ENCODE peak calls at places on chromosomes 1 and 21, in seven cellular contexts. One of them, this sample, is unnamed.

GRCh38 chr1:7579831-7580804 is 191.0 kb upstream of the VAMP3 start:
- DNase-seq in AG04450: no peak
- DNase-seq in endodermal cell: no peak
- DNase-seq in RWPE2: peak
- DNase-seq in MCF 10A: no peak
- DNase-seq in fibroblast of pulmonary artery: no peak
- DNase-seq in GM06990: no peak
- DNase-seq in this sample: no peak

GRCh38 chr1:110475358-110476027 is 24.5 kb downstream of the PROK1 start:
- DNase-seq in fibroblast of pulmonary artery: no peak
- DNase-seq in AG04450: no peak
- DNase-seq in GM06990: no peak
- DNase-seq in MCF 10A: no peak
- DNase-seq in endodermal cell: peak
- DNase-seq in RWPE2: no peak
- DNase-seq in this sample: no peak

GRCh38 chr1:183218039-183218618 is 32.1 kb downstream of the LAMC2 start:
- DNase-seq in endodermal cell: no peak
- DNase-seq in fibroblast of pulmonary artery: no peak
- DNase-seq in AG04450: no peak
- DNase-seq in MCF 10A: no peak
- DNase-seq in RWPE2: no peak
- DNase-seq in GM06990: no peak
- DNase-seq in this sample: no peak

GRCh38 chr1:74775735-74776134 is 42.8 kb downstream of the TYW3 start:
- DNase-seq in GM06990: no peak
- DNase-seq in RWPE2: no peak
- DNase-seq in MCF 10A: no peak
- DNase-seq in endodermal cell: no peak
- DNase-seq in fibroblast of pulmonary artery: no peak
- DNase-seq in AG04450: no peak
- DNase-seq in this sample: no peak

GRCh38 chr21:35925497-35925896 is 134.8 kb downstream of the SETD4 start:
- DNase-seq in endodermal cell: no peak
- DNase-seq in AG04450: no peak
- DNase-seq in RWPE2: no peak
- DNase-seq in MCF 10A: peak
- DNase-seq in fibroblast of pulmonary artery: peak
- DNase-seq in GM06990: no peak
- DNase-seq in this sample: no peak

GRCh38 chr1:198776602-198777029 is 137.8 kb downstream of the PTPRC start:
- DNase-seq in GM06990: no peak
- DNase-seq in MCF 10A: peak
- DNase-seq in RWPE2: no peak
- DNase-seq in fibroblast of pulmonary artery: peak
- DNase-seq in endodermal cell: no peak
- DNase-seq in AG04450: peak
- DNase-seq in this sample: no peak

GRCh38 chr1:183191833-183192232 is 5.8 kb downstream of the LAMC2 start:
- DNase-seq in RWPE2: no peak
- DNase-seq in AG04450: peak
- DNase-seq in fibroblast of pulmonary artery: peak
- DNase-seq in endodermal cell: no peak
- DNase-seq in GM06990: no peak
- DNase-seq in MCF 10A: peak
- DNase-seq in this sample: no peak

GRCh38 chr1:233240839-233241682 is 54.5 kb downstream of the PCNX2 start:
- DNase-seq in endodermal cell: peak
- DNase-seq in GM06990: no peak
- DNase-seq in RWPE2: no peak
- DNase-seq in AG04450: no peak
- DNase-seq in MCF 10A: peak
- DNase-seq in fibroblast of pulmonary artery: peak
- DNase-seq in this sample: peak

GRCh38 chr1:55912438-55912837 is 666.9 kb downstream of the PLPP3 start:
- DNase-seq in endodermal cell: no peak
- DNase-seq in MCF 10A: no peak
- DNase-seq in GM06990: no peak
- DNase-seq in fibroblast of pulmonary artery: no peak
- DNase-seq in AG04450: no peak
- DNase-seq in RWPE2: peak
- DNase-seq in this sample: no peak

GRCh38 chr1:53642607-53643006 is 96.4 kb downstream of the GLIS1 start:
- DNase-seq in fibroblast of pulmonary artery: no peak
- DNase-seq in GM06990: no peak
- DNase-seq in endodermal cell: peak
- DNase-seq in RWPE2: peak
- DNase-seq in AG04450: no peak
- DNase-seq in MCF 10A: no peak
- DNase-seq in this sample: no peak

GRCh38 chr21:46216132-46216747 is 12.3 kb downstream of the LSS start:
- DNase-seq in GM06990: no peak
- DNase-seq in endodermal cell: peak
- DNase-seq in AG04450: no peak
- DNase-seq in MCF 10A: no peak
- DNase-seq in RWPE2: peak
- DNase-seq in fibroblast of pulmonary artery: no peak
- DNase-seq in this sample: no peak

GRCh38 chr1:25996966-25997758 is 701 bp downstream of the PAFAH2 start:
- DNase-seq in RWPE2: no peak
- DNase-seq in endodermal cell: no peak
- DNase-seq in AG04450: no peak
- DNase-seq in fibroblast of pulmonary artery: peak
- DNase-seq in GM06990: peak
- DNase-seq in MCF 10A: peak
- DNase-seq in this sample: peak

GRCh38 chr1:36396359-36396758 is 1.3 kb downstream of the LSM10 start:
- DNase-seq in RWPE2: no peak
- DNase-seq in endodermal cell: no peak
- DNase-seq in fibroblast of pulmonary artery: no peak
- DNase-seq in MCF 10A: no peak
- DNase-seq in AG04450: no peak
- DNase-seq in GM06990: no peak
- DNase-seq in this sample: no peak

GRCh38 chr1:151373196-151373595 is 691 bp upstream of the SELENBP1 start:
- DNase-seq in MCF 10A: no peak
- DNase-seq in fibroblast of pulmonary artery: no peak
- DNase-seq in endodermal cell: no peak
- DNase-seq in GM06990: no peak
- DNase-seq in AG04450: no peak
- DNase-seq in RWPE2: no peak
- DNase-seq in this sample: no peak

GRCh38 chr1:199847021-199847420 is 180.5 kb upstream of the NR5A2 start:
- DNase-seq in RWPE2: no peak
- DNase-seq in fibroblast of pulmonary artery: no peak
- DNase-seq in AG04450: no peak
- DNase-seq in endodermal cell: no peak
- DNase-seq in MCF 10A: no peak
- DNase-seq in GM06990: no peak
- DNase-seq in this sample: no peak

GRCh38 chr1:109501644-109502367 is 7.7 kb downstream of the AMIGO1 start:
- DNase-seq in AG04450: no peak
- DNase-seq in fibroblast of pulmonary artery: no peak
- DNase-seq in MCF 10A: no peak
- DNase-seq in endodermal cell: no peak
- DNase-seq in GM06990: no peak
- DNase-seq in RWPE2: no peak
- DNase-seq in this sample: no peak

GRCh38 chr1:27626031-27626935 is 8.7 kb downstream of the FGR start:
- DNase-seq in RWPE2: no peak
- DNase-seq in MCF 10A: peak
- DNase-seq in endodermal cell: no peak
- DNase-seq in fibroblast of pulmonary artery: no peak
- DNase-seq in GM06990: peak
- DNase-seq in AG04450: no peak
- DNase-seq in this sample: no peak

DNA sequence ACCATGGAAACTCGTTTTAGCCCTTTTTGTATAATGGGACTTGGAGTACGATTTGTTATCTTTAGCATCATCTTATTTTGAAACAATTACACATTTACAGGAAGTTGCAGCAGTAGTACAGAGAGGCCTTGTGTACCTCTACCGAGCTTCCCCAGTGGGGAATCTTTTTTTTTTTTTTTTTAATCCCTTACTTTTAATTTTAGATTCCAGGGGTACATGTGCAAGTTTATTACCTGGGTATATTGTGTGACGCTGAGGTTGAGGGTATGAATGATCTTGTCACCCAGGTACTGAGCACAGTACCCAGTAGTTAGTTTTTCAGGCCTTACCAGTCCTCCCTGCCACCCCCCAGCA is 45.9 kb downstream of the HHAT start:
- DNase-seq in MCF 10A: no peak
- DNase-seq in AG04450: no peak
- DNase-seq in GM06990: no peak
- DNase-seq in endodermal cell: peak
- DNase-seq in fibroblast of pulmonary artery: no peak
- DNase-seq in RWPE2: no peak
- DNase-seq in this sample: no peak
- TF ChIP-seq CTCF in MCF 10A: no peak
- TF ChIP-seq CTCF in AG04450: no peak
- TF ChIP-seq CTCF in GM06990: no peak
- TF ChIP-seq CTCF in endodermal cell: no peak
- TF ChIP-seq CTCF in fibroblast of pulmonary artery: no peak
- TF ChIP-seq CTCF in RWPE2: peak
- TF ChIP-seq CTCF in this sample: no peak

GRCh38 chr1:9942399-9942938 is 722 bp downstream of the LZIC start:
- DNase-seq in fibroblast of pulmonary artery: peak
- DNase-seq in endodermal cell: peak
- DNase-seq in AG04450: peak
- DNase-seq in MCF 10A: peak
- DNase-seq in GM06990: peak
- DNase-seq in RWPE2: no peak
- DNase-seq in this sample: peak
- TF ChIP-seq CTCF in fibroblast of pulmonary artery: peak
- TF ChIP-seq CTCF in endodermal cell: peak
- TF ChIP-seq CTCF in AG04450: peak
- TF ChIP-seq CTCF in MCF 10A: peak
- TF ChIP-seq CTCF in GM06990: peak
- TF ChIP-seq CTCF in RWPE2: peak
- TF ChIP-seq CTCF in this sample: peak

GRCh38 chr1:83497563-83497962 is 501.4 kb downstream of the TTLL7 start:
- DNase-seq in AG04450: no peak
- DNase-seq in endodermal cell: peak
- DNase-seq in RWPE2: no peak
- DNase-seq in fibroblast of pulmonary artery: peak
- DNase-seq in MCF 10A: peak
- DNase-seq in GM06990: no peak
- DNase-seq in this sample: no peak
- TF ChIP-seq CTCF in AG04450: no peak
- TF ChIP-seq CTCF in endodermal cell: peak
- TF ChIP-seq CTCF in RWPE2: peak
- TF ChIP-seq CTCF in fibroblast of pulmonary artery: peak
- TF ChIP-seq CTCF in MCF 10A: peak
- TF ChIP-seq CTCF in GM06990: peak
- TF ChIP-seq CTCF in this sample: peak

DNA sequence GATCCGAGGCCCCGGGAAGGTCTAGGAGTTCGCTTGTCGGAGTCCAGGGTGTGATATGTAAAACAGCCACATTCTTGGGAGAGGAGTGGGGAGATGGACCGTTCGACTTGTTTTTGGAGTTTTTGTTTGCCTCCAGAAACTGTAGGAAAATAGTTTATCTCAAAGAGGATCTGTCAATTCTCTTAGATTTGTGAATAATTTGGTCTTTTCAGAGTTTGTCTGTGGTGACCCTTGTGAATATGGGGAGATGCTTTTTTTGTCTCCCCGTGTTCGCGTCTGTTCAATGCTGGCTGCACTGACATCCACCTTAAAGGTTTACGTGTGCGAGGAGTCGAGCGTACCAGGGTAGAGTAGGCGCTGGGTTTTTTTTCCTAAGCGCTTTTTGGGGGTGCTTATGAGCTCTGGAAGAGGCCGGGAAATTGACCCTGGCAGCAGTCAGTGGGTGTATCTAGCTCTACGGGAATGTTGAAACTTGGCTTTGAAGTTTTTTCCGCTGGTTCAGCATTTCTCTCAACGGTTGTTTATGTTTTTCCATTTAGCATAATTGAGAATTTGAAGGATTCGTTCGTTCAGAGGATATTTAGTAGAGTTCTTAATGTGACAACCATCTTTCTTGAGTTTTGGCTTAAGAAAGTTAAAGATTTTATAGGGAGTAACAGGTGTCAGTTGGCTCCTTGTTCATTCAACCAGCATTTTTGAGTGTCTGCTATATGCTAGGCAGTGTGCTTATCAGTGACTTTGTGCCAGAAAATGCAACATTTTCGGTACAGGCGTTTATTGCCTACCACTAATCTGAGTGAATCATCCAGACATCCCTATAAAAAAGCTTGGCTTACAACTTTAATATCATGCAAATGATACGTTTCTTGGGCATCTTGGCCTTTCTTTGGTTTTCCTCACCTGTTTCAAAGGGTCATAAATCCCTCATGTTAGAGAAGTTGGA is 1.2 kb downstream of the SZRD1 start:
- DNase-seq in RWPE2: no peak
- DNase-seq in MCF 10A: no peak
- DNase-seq in GM06990: no peak
- DNase-seq in AG04450: no peak
- DNase-seq in endodermal cell: no peak
- DNase-seq in fibroblast of pulmonary artery: peak
- DNase-seq in this sample: no peak
- TF ChIP-seq CTCF in RWPE2: no peak
- TF ChIP-seq CTCF in MCF 10A: no peak
- TF ChIP-seq CTCF in GM06990: no peak
- TF ChIP-seq CTCF in AG04450: no peak
- TF ChIP-seq CTCF in endodermal cell: no peak
- TF ChIP-seq CTCF in fibroblast of pulmonary artery: no peak
- TF ChIP-seq CTCF in this sample: no peak

GRCh38 chr1:47577310-47578025 is 139.6 kb downstream of the FOXD2 start:
- DNase-seq in fibroblast of pulmonary artery: no peak
- DNase-seq in endodermal cell: no peak
- DNase-seq in AG04450: no peak
- DNase-seq in RWPE2: peak
- DNase-seq in MCF 10A: no peak
- DNase-seq in GM06990: no peak
- DNase-seq in this sample: no peak

GRCh38 chr1:47575855-47576757 is 138.3 kb downstream of the FOXD2 start:
- DNase-seq in RWPE2: peak
- DNase-seq in MCF 10A: peak
- DNase-seq in GM06990: no peak
- DNase-seq in AG04450: peak
- DNase-seq in endodermal cell: peak
- DNase-seq in fibroblast of pulmonary artery: no peak
- DNase-seq in this sample: no peak

GRCh38 chr1:47578026-47578861 is 140.4 kb downstream of the FOXD2 start:
- DNase-seq in MCF 10A: no peak
- DNase-seq in GM06990: no peak
- DNase-seq in fibroblast of pulmonary artery: no peak
- DNase-seq in RWPE2: peak
- DNase-seq in endodermal cell: peak
- DNase-seq in AG04450: no peak
- DNase-seq in this sample: no peak

GRCh38 chr1:47574451-47575165 is 136.8 kb downstream of the FOXD2 start:
- DNase-seq in AG04450: no peak
- DNase-seq in GM06990: no peak
- DNase-seq in MCF 10A: no peak
- DNase-seq in fibroblast of pulmonary artery: no peak
- DNase-seq in RWPE2: no peak
- DNase-seq in endodermal cell: peak
- DNase-seq in this sample: no peak

DNA sequence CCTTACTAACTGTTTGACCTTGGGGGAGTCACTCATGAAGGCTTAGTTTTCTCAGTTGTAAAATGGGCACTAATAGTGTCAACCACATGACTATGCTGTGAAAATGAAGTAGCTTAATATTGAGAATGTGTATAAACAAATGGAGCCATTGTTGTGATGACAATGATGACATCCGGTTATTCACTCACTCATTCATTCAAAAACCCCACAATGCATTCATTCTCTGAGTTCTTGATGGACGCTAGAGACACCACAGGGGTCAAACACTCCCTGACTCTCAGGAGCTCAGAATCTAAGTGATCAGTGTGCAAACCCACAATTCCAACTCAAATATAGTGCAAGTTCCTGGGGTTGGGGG is 138.9 kb downstream of the FOXD2 start:
- DNase-seq in GM06990: no peak
- DNase-seq in MCF 10A: no peak
- DNase-seq in fibroblast of pulmonary artery: no peak
- DNase-seq in endodermal cell: no peak
- DNase-seq in AG04450: no peak
- DNase-seq in RWPE2: no peak
- DNase-seq in this sample: no peak
- TF ChIP-seq CTCF in GM06990: no peak
- TF ChIP-seq CTCF in MCF 10A: no peak
- TF ChIP-seq CTCF in fibroblast of pulmonary artery: no peak
- TF ChIP-seq CTCF in endodermal cell: no peak
- TF ChIP-seq CTCF in AG04450: no peak
- TF ChIP-seq CTCF in RWPE2: no peak
- TF ChIP-seq CTCF in this sample: no peak

This sample was measured in GM13977.